ENCODE peak calls at places on chromosomes 11 and 22, in seven cellular contexts. Q is fibroblast of the aortic adventitia; J is activated CD4-positive, alpha-beta T cell treated with anti-CD3 and anti-CD28 coated beads, Interleukin-2, amount 10 ng/mL, durations not matched to agents 7 days and 5 days; X is AG04450; N is DMS153; R is fibroblast of mammary gland; E is HCT116. V is an unnamed sample.
A peak's percentile ranks its signal among the peaks of the same experiment; 100 is the strongest.

GRCh38 chr22:46073683-46074504 is 76.4 kb upstream of the PPARA start:
- DNase-seq in N (no peak), X (no peak), E (no peak), R (peak; percentile 17), J (no peak), Q (peak; percentile 53), V (peak; percentile 45)

GRCh38 chr11:12769834-12770345 is 95.7 kb downstream of the TEAD1 start:
- DNase-seq in Q (peak; percentile 87), N (no peak), R (peak; percentile 85), E (peak; percentile 18), X (peak; percentile 15), J (no peak), V (no peak)

GRCh38 chr11:17548444-17548843 is 1.4 kb downstream of the OTOG start:
- DNase-seq in E (no peak), N (no peak), R (no peak), Q (no peak), X (no peak), J (no peak), V (no peak)

GRCh38 chr11:119728651-119729580 is at the start of gene NECTIN1:
- DNase-seq in Q (peak; percentile 80), N (peak; percentile 69), J (peak; percentile 85), X (peak; percentile 55), R (peak; percentile 75), E (peak; percentile 60), V (peak; percentile 92)

GRCh38 chr11:101442171-101442570 is 141.6 kb downstream of the TRPC6 start:
- DNase-seq in Q (peak; percentile 20), X (no peak), R (peak; percentile 33), E (no peak), N (no peak), J (no peak), V (no peak)

GRCh38 chr11:86089659-86090058 is 20.8 kb upstream of the PICALM start:
- DNase-seq in J (no peak), R (peak; percentile 33), X (no peak), E (no peak), Q (peak; percentile 53), N (no peak), V (no peak)

GRCh38 chr11:39435641-39436040 is 2023.8 kb downstream of the LRRC4C start:
- DNase-seq in N (no peak), J (no peak), Q (no peak), E (no peak), R (no peak), X (no peak), V (no peak)

GRCh38 chr22:45584621-45585436 is 82.1 kb downstream of the FBLN1 start:
- DNase-seq in E (no peak), R (peak; percentile 52), Q (no peak), X (no peak), N (no peak), J (no peak), V (no peak)

GRCh38 chr11:119445356-119445755 is 22.4 kb upstream of the THY1 start:
- DNase-seq in E (no peak), Q (no peak), N (no peak), R (peak; percentile 32), X (no peak), J (no peak), V (no peak)

GRCh38 chr11:77106321-77106720 is 3.7 kb downstream of the OMP start:
- DNase-seq in X (no peak), N (no peak), J (no peak), Q (no peak), E (no peak), R (no peak), V (no peak)

GRCh38 chr11:94638902-94639373 is 71.8 kb downstream of the PIWIL4 start:
- DNase-seq in X (no peak), Q (peak; percentile 61), J (no peak), E (no peak), N (no peak), R (peak; percentile 47), V (no peak)

GRCh38 chr11:64245797-64246623 is 733 bp downstream of the PPP1R14B start:
- DNase-seq in E (no peak), J (peak; percentile 57), X (peak; percentile 50), N (peak; percentile 46), R (peak; percentile 91), Q (peak; percentile 84), V (no peak)

GRCh38 chr22:31945478-31945815 is 1.1 kb downstream of the YWHAH start:
- DNase-seq in X (no peak), E (no peak), Q (no peak), R (no peak), J (no peak), N (no peak), V (no peak)

GRCh38 chr22:23786261-23786710 is 480 bp upstream of the SMARCB1 start:
- DNase-seq in X (no peak), R (no peak), Q (peak; percentile 17), E (no peak), N (no peak), J (no peak), V (no peak)

GRCh38 chr11:75174781-75175370 is 24.0 kb downstream of the SLCO2B1 start:
- DNase-seq in E (no peak), N (no peak), X (no peak), R (peak; percentile 38), Q (peak; percentile 2), J (peak; percentile 49), V (no peak)

GRCh38 chr11:120471131-120471530 is 40.4 kb upstream of the GRIK4 start:
- DNase-seq in R (peak; percentile 74), E (no peak), J (no peak), X (peak; percentile 56), N (no peak), Q (peak; percentile 65), V (peak; percentile 39)

GRCh38 chr11:34337016-34337415 is 20.8 kb downstream of the ABTB2 start:
- DNase-seq in J (no peak), N (no peak), X (no peak), R (no peak), Q (no peak), E (no peak), V (no peak)

GRCh38 chr11:67060111-67060522 is 3.5 kb downstream of the RHOD start:
- DNase-seq in X (no peak), E (no peak), R (no peak), Q (no peak), J (no peak), N (no peak), V (no peak)

GRCh38 chr22:35837328-35837727 is 119.7 kb downstream of the APOL5 start:
- DNase-seq in E (no peak), X (no peak), J (no peak), R (no peak), N (no peak), Q (peak; percentile 18), V (no peak)

GRCh38 chr11:2399488-2400068 is 972 bp upstream of the TSSC4 start:
- DNase-seq in R (peak; percentile 36), N (no peak), E (no peak), Q (peak; percentile 24), J (no peak), X (no peak), V (peak; percentile 43)

GRCh38 chr11:67278135-67278938 is 10.8 kb upstream of the ANKRD13D start:
- DNase-seq in E (no peak), Q (no peak), J (no peak), X (no peak), N (no peak), R (no peak), V (no peak)

GRCh38 chr11:36196476-36197099 is 92.6 kb downstream of the COMMD9 start:
- DNase-seq in R (peak; percentile 56), N (no peak), Q (peak; percentile 67), E (no peak), J (no peak), X (no peak), V (peak; percentile 81)

GRCh38 chr11:72818971-72819370 is 4.8 kb downstream of the ATG16L2 start:
- DNase-seq in E (no peak), J (no peak), N (no peak), X (no peak), R (no peak), Q (no peak), V (no peak)

GRCh38 chr11:71498091-71498490 is 29.0 kb upstream of the KRTAP5-7 start:
- DNase-seq in R (no peak), J (no peak), Q (no peak), E (no peak), X (no peak), N (no peak), V (no peak)

GRCh38 chr11:7004482-7004881 is 15.7 kb downstream of the ZNF214 start:
- DNase-seq in R (peak; percentile 95), N (no peak), Q (peak; percentile 52), E (no peak), X (no peak), J (no peak), V (peak; percentile 36)

GRCh38 chr22:41874090-41874489 is 40.8 kb downstream of the SHISA8 start:
- DNase-seq in X (no peak), N (no peak), E (no peak), J (no peak), R (no peak), Q (no peak), V (no peak)

GRCh38 chr11:102223859-102224258 is 93.4 kb upstream of the BIRC3 start:
- DNase-seq in J (no peak), E (no peak), Q (peak; percentile 78), X (no peak), R (no peak), N (no peak), V (peak; percentile 63)

GRCh38 chr11:112694813-112695212 is 266.4 kb upstream of the NCAM1 start:
- DNase-seq in X (no peak), N (peak; percentile 12), J (no peak), E (no peak), Q (peak; percentile 13), R (peak; percentile 3), V (peak; percentile 11)

GRCh38 chr11:74280494-74280893 is 30.9 kb downstream of the P4HA3 start:
- DNase-seq in E (no peak), J (no peak), R (no peak), Q (no peak), N (no peak), X (no peak), V (no peak)

GRCh38 chr22:29102300-29102699 is 29.5 kb downstream of the KREMEN1 start:
- DNase-seq in E (no peak), N (no peak), J (no peak), R (no peak), X (no peak), Q (no peak), V (no peak)

GRCh38 chr22:36595154-36595553 is 66.2 kb upstream of the EIF3D start:
- DNase-seq in N (no peak), R (no peak), E (no peak), Q (no peak), J (no peak), X (no peak), V (no peak)

GRCh38 chr11:70352074-70352473 is 46.3 kb upstream of the CTTN start:
- DNase-seq in X (no peak), E (no peak), J (no peak), R (no peak), N (no peak), Q (no peak), V (no peak)

GRCh38 chr11:129681344-129682114 is 134.1 kb upstream of the TMEM45B start:
- DNase-seq in X (no peak), N (no peak), Q (no peak), R (no peak), J (no peak), E (no peak), V (no peak)